ENCODE peak calls at places on chromosomes 6 and 20, in seven cellular contexts. One of them, this sample, is unnamed.
A peak's percentile ranks its signal among the peaks of the same experiment; 100 is the strongest.

GRCh38 chr20:33915726-33916331 is 77.9 kb upstream of the RALY start:
- DNase-seq in WTC11: peak; percentile 74
- DNase-seq in GM13976: peak; percentile 72
- DNase-seq in nephron progenitor cell: peak; percentile 20
- DNase-seq in WERI-Rb-1: peak; percentile 24
- DNase-seq in H9: peak; percentile 59
- DNase-seq in AG09319: no peak
- DNase-seq in this sample: peak; percentile 28

GRCh38 chr6:154197176-154197850 is 158.3 kb downstream of the OPRM1 start:
- DNase-seq in nephron progenitor cell: no peak
- DNase-seq in H9: no peak
- DNase-seq in WTC11: no peak
- DNase-seq in GM13976: no peak
- DNase-seq in AG09319: peak; percentile 77
- DNase-seq in WERI-Rb-1: no peak
- DNase-seq in this sample: no peak

GRCh38 chr6:74222768-74223321 is 526.8 kb downstream of the CD109 start:
- DNase-seq in nephron progenitor cell: no peak
- DNase-seq in WERI-Rb-1: no peak
- DNase-seq in GM13976: no peak
- DNase-seq in H9: peak; percentile 58
- DNase-seq in AG09319: no peak
- DNase-seq in WTC11: peak; percentile 27
- DNase-seq in this sample: peak; percentile 57

GRCh38 chr20:41182296-41183212 is 45.2 kb downstream of the PLCG1 start:
- DNase-seq in AG09319: no peak
- DNase-seq in WTC11: no peak
- DNase-seq in H9: peak; percentile 19
- DNase-seq in nephron progenitor cell: no peak
- DNase-seq in GM13976: no peak
- DNase-seq in WERI-Rb-1: no peak
- DNase-seq in this sample: no peak

GRCh38 chr6:89610149-89610642 is 28.4 kb downstream of the LYRM2 start:
- DNase-seq in nephron progenitor cell: peak; percentile 67
- DNase-seq in H9: peak; percentile 66
- DNase-seq in WTC11: peak; percentile 86
- DNase-seq in AG09319: no peak
- DNase-seq in WERI-Rb-1: peak; percentile 62
- DNase-seq in GM13976: peak; percentile 77
- DNase-seq in this sample: peak; percentile 84

GRCh38 chr6:52612336-52613096 is 35.7 kb upstream of the TRAM2 start:
- DNase-seq in GM13976: no peak
- DNase-seq in nephron progenitor cell: no peak
- DNase-seq in H9: no peak
- DNase-seq in WERI-Rb-1: no peak
- DNase-seq in WTC11: no peak
- DNase-seq in AG09319: no peak
- DNase-seq in this sample: no peak

GRCh38 chr20:5727018-5727515 is 23.1 kb upstream of the SHLD1 start:
- DNase-seq in nephron progenitor cell: no peak
- DNase-seq in WERI-Rb-1: no peak
- DNase-seq in AG09319: no peak
- DNase-seq in H9: no peak
- DNase-seq in WTC11: no peak
- DNase-seq in GM13976: no peak
- DNase-seq in this sample: no peak

GRCh38 chr6:125554456-125554855 is 195.0 kb upstream of the HEY2 start:
- DNase-seq in GM13976: no peak
- DNase-seq in AG09319: no peak
- DNase-seq in WERI-Rb-1: no peak
- DNase-seq in H9: no peak
- DNase-seq in WTC11: no peak
- DNase-seq in nephron progenitor cell: no peak
- DNase-seq in this sample: no peak

GRCh38 chr6:51600514-51600913 is 486.9 kb downstream of the PKHD1 start:
- DNase-seq in GM13976: no peak
- DNase-seq in WTC11: no peak
- DNase-seq in AG09319: no peak
- DNase-seq in nephron progenitor cell: no peak
- DNase-seq in H9: no peak
- DNase-seq in WERI-Rb-1: no peak
- DNase-seq in this sample: no peak

GRCh38 chr6:79946773-79947190 is 571 bp downstream of the ELOVL4 start:
- DNase-seq in H9: peak; percentile 34
- DNase-seq in WERI-Rb-1: peak; percentile 74
- DNase-seq in GM13976: no peak
- DNase-seq in WTC11: no peak
- DNase-seq in AG09319: no peak
- DNase-seq in nephron progenitor cell: peak; percentile 53
- DNase-seq in this sample: peak; percentile 69

GRCh38 chr6:81761197-81761596 is 8.7 kb upstream of the TENT5A start:
- DNase-seq in nephron progenitor cell: no peak
- DNase-seq in AG09319: no peak
- DNase-seq in WTC11: no peak
- DNase-seq in H9: no peak
- DNase-seq in WERI-Rb-1: no peak
- DNase-seq in GM13976: no peak
- DNase-seq in this sample: no peak

GRCh38 chr6:36123270-36124139 is 6.8 kb upstream of the MAPK13 start:
- DNase-seq in WTC11: peak; percentile 89
- DNase-seq in GM13976: peak; percentile 80
- DNase-seq in WERI-Rb-1: peak; percentile 96
- DNase-seq in nephron progenitor cell: peak; percentile 76
- DNase-seq in H9: peak; percentile 89
- DNase-seq in AG09319: peak; percentile 62
- DNase-seq in this sample: peak; percentile 88

GRCh38 chr6:81722503-81723223 is 29.8 kb downstream of the TENT5A start:
- DNase-seq in GM13976: no peak
- DNase-seq in H9: no peak
- DNase-seq in nephron progenitor cell: no peak
- DNase-seq in AG09319: no peak
- DNase-seq in WERI-Rb-1: no peak
- DNase-seq in WTC11: no peak
- DNase-seq in this sample: no peak

GRCh38 chr20:18252597-18253451 is 35.5 kb upstream of the ZNF133 start:
- DNase-seq in nephron progenitor cell: no peak
- DNase-seq in WTC11: no peak
- DNase-seq in AG09319: no peak
- DNase-seq in H9: no peak
- DNase-seq in WERI-Rb-1: no peak
- DNase-seq in GM13976: no peak
- DNase-seq in this sample: no peak

GRCh38 chr20:5973172-5973571 is 22.7 kb downstream of the MCM8 start:
- DNase-seq in WERI-Rb-1: no peak
- DNase-seq in nephron progenitor cell: no peak
- DNase-seq in WTC11: no peak
- DNase-seq in H9: no peak
- DNase-seq in AG09319: no peak
- DNase-seq in GM13976: no peak
- DNase-seq in this sample: no peak

GRCh38 chr6:158849899-158850806 is 31.0 kb upstream of the EZR start:
- DNase-seq in WTC11: no peak
- DNase-seq in nephron progenitor cell: no peak
- DNase-seq in AG09319: no peak
- DNase-seq in WERI-Rb-1: no peak
- DNase-seq in H9: no peak
- DNase-seq in GM13976: no peak
- DNase-seq in this sample: no peak

GRCh38 chr6:89348372-89348771 is 4.2 kb downstream of the UBE2J1 start:
- DNase-seq in WERI-Rb-1: no peak
- DNase-seq in WTC11: no peak
- DNase-seq in H9: no peak
- DNase-seq in GM13976: no peak
- DNase-seq in nephron progenitor cell: no peak
- DNase-seq in AG09319: no peak
- DNase-seq in this sample: no peak

GRCh38 chr6:108114861-108115597 is 40.5 kb upstream of the OSTM1 start:
- DNase-seq in H9: peak; percentile 78
- DNase-seq in WTC11: peak; percentile 74
- DNase-seq in WERI-Rb-1: no peak
- DNase-seq in GM13976: peak; percentile 45
- DNase-seq in nephron progenitor cell: peak; percentile 63
- DNase-seq in AG09319: peak; percentile 19
- DNase-seq in this sample: peak; percentile 72

GRCh38 chr6:1612902-1613301 is 3.2 kb downstream of the FOXC1 start:
- DNase-seq in WERI-Rb-1: no peak
- DNase-seq in H9: no peak
- DNase-seq in GM13976: no peak
- DNase-seq in nephron progenitor cell: no peak
- DNase-seq in WTC11: no peak
- DNase-seq in AG09319: no peak
- DNase-seq in this sample: no peak

GRCh38 chr20:49986049-49986448 is 3.3 kb downstream of the SNAI1 start:
- DNase-seq in nephron progenitor cell: no peak
- DNase-seq in GM13976: no peak
- DNase-seq in AG09319: no peak
- DNase-seq in WERI-Rb-1: no peak
- DNase-seq in H9: no peak
- DNase-seq in WTC11: no peak
- DNase-seq in this sample: no peak

GRCh38 chr6:10146723-10147451 is 268.0 kb downstream of the TFAP2A start:
- DNase-seq in GM13976: peak; percentile 50
- DNase-seq in WTC11: peak; percentile 29
- DNase-seq in H9: peak; percentile 53
- DNase-seq in nephron progenitor cell: peak; percentile 7
- DNase-seq in AG09319: peak; percentile 32
- DNase-seq in WERI-Rb-1: peak; percentile 28
- DNase-seq in this sample: peak; percentile 20

GRCh38 chr6:76438768-76439167 is 366.3 kb upstream of the IMPG1 start:
- DNase-seq in WERI-Rb-1: no peak
- DNase-seq in WTC11: no peak
- DNase-seq in H9: no peak
- DNase-seq in GM13976: no peak
- DNase-seq in nephron progenitor cell: no peak
- DNase-seq in AG09319: no peak
- DNase-seq in this sample: no peak
- TF ChIP-seq CTCF in WERI-Rb-1: no peak
- TF ChIP-seq CTCF in WTC11: no peak
- TF ChIP-seq CTCF in H9: no peak
- TF ChIP-seq CTCF in GM13976: no peak
- TF ChIP-seq CTCF in nephron progenitor cell: no peak
- TF ChIP-seq CTCF in AG09319: no peak
- TF ChIP-seq CTCF in this sample: no peak

GRCh38 chr20:34956751-34957472 is 1.2 kb downstream of the MYH7B start:
- DNase-seq in WERI-Rb-1: peak; percentile 59
- DNase-seq in GM13976: no peak
- DNase-seq in WTC11: no peak
- DNase-seq in nephron progenitor cell: no peak
- DNase-seq in AG09319: no peak
- DNase-seq in H9: no peak
- DNase-seq in this sample: no peak

GRCh38 chr20:34955232-34956040 is at the start of the genes GSS and MYH7B:
- DNase-seq in AG09319: peak; percentile 88
- DNase-seq in H9: peak; percentile 99
- DNase-seq in WERI-Rb-1: peak; percentile 98
- DNase-seq in WTC11: peak; percentile 100
- DNase-seq in nephron progenitor cell: peak; percentile 100
- DNase-seq in GM13976: peak; percentile 98
- DNase-seq in this sample: peak; percentile 100

GRCh38 chr20:34954905-34955231 is 738 bp downstream of the GSS start:
- DNase-seq in H9: no peak
- DNase-seq in WTC11: peak; percentile 22
- DNase-seq in GM13976: no peak
- DNase-seq in nephron progenitor cell: no peak
- DNase-seq in AG09319: no peak
- DNase-seq in WERI-Rb-1: no peak
- DNase-seq in this sample: no peak

GRCh38 chr20:34953960-34954359 is 1.6 kb downstream of the GSS start:
- DNase-seq in GM13976: no peak
- DNase-seq in nephron progenitor cell: no peak
- DNase-seq in WTC11: no peak
- DNase-seq in WERI-Rb-1: no peak
- DNase-seq in AG09319: no peak
- DNase-seq in H9: no peak
- DNase-seq in this sample: no peak

DNA sequence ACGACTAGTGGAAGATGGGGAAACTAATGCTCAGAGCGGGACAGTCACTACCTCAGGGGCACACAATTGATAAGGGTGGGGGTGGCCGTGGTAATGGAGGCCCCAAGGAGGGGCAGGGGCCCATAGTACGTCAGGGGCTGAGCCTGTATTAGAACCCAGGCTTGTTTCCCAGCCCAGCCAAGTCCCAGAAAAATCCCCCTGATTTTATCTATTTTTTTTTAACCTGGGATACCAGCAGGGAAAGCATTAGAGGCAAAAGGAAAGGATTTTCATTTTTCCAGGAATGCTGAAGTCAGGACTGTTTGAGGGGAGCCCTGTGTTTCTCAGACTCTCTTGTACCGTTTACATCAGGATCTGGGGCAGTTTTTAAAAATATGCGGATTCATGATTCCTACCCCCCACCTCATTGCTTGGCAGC is 382 bp downstream of the MYH7B start:
- DNase-seq in GM13976: no peak
- DNase-seq in WTC11: no peak
- DNase-seq in H9: no peak
- DNase-seq in WERI-Rb-1: no peak
- DNase-seq in nephron progenitor cell: no peak
- DNase-seq in AG09319: no peak
- DNase-seq in this sample: no peak
- TF ChIP-seq CTCF in GM13976: no peak
- TF ChIP-seq CTCF in WTC11: no peak
- TF ChIP-seq CTCF in H9: no peak
- TF ChIP-seq CTCF in WERI-Rb-1: no peak
- TF ChIP-seq CTCF in nephron progenitor cell: no peak
- TF ChIP-seq CTCF in AG09319: no peak
- TF ChIP-seq CTCF in this sample: no peak

DNA sequence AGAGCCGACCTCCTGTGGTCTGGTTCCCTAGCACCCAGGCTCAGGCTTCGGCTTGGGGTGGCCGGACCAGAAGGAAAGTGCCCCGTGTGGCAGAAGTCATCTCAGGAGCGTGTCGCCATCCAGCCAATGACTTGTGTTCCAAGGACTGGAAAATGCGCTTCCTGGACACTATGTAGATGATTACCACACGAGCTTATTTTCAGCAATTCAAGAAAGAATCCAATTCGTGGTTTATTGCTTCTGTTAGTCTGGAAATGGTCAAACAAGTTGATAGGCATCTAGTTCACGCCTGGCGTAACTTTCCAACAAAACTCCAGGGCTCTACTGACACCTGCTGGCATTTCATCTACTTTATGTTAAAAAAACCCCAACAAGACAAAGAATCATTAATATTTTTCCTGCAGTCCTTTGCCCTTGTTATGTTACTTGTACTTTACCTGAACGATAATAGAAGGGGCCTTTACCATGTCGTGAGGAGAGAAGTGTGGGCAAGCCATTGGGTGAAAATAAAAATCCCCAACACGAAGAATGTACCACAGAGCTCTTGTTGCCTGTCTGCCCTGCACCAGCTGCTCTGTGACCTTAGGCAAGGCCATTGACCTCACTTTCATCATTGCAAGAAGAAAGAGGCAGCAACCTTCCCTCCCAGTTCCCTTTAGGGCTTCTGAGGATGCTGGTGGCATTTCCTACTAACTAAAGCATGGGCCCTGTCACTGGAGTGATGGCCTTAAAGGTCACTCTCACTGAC is 154.7 kb upstream of the LAMP5 start:
- DNase-seq in H9: peak; percentile 52
- DNase-seq in WERI-Rb-1: peak; percentile 23
- DNase-seq in GM13976: no peak
- DNase-seq in WTC11: peak; percentile 35
- DNase-seq in nephron progenitor cell: peak; percentile 36
- DNase-seq in AG09319: peak; percentile 65
- DNase-seq in this sample: peak; percentile 25
- TF ChIP-seq CTCF in H9: peak; percentile 74
- TF ChIP-seq CTCF in WERI-Rb-1: peak; percentile 40
- TF ChIP-seq CTCF in GM13976: no peak
- TF ChIP-seq CTCF in WTC11: peak; percentile 29
- TF ChIP-seq CTCF in nephron progenitor cell: peak; percentile 38
- TF ChIP-seq CTCF in AG09319: peak; percentile 38
- TF ChIP-seq CTCF in this sample: peak; percentile 41

GRCh38 chr20:58254890-58255289 is 26.4 kb upstream of the ANKRD60 start:
- DNase-seq in AG09319: no peak
- DNase-seq in WTC11: no peak
- DNase-seq in nephron progenitor cell: no peak
- DNase-seq in WERI-Rb-1: no peak
- DNase-seq in GM13976: no peak
- DNase-seq in H9: no peak
- DNase-seq in this sample: no peak
- TF ChIP-seq CTCF in AG09319: no peak
- TF ChIP-seq CTCF in WTC11: no peak
- TF ChIP-seq CTCF in nephron progenitor cell: no peak
- TF ChIP-seq CTCF in WERI-Rb-1: no peak
- TF ChIP-seq CTCF in GM13976: no peak
- TF ChIP-seq CTCF in H9: no peak
- TF ChIP-seq CTCF in this sample: no peak